ENCODE peak calls at places on chromosomes 13 and 19, in nine cellular contexts. One of them, this sample, is unnamed.

GRCh38 chr19:8609210-8610040 is 1.1 kb downstream of the ADAMTS10 start:
- DNase-seq in heart right ventricle: peak; percentile 56
- DNase-seq in DND-41: no peak
- DNase-seq in nephron progenitor cell: peak; percentile 69
- DNase-seq in fibroblast of pulmonary artery: peak; percentile 71
- DNase-seq in hepatocyte: peak; percentile 78
- DNase-seq in body of pancreas: no peak
- DNase-seq in GM12864: no peak
- DNase-seq in omental fat pad: peak; percentile 44
- DNase-seq in this sample: peak; percentile 54

GRCh38 chr13:41224113-41225110 is 30.0 kb upstream of the KBTBD7 start:
- DNase-seq in DND-41: no peak
- DNase-seq in GM12864: no peak
- DNase-seq in body of pancreas: no peak
- DNase-seq in nephron progenitor cell: no peak
- DNase-seq in heart right ventricle: no peak
- DNase-seq in omental fat pad: no peak
- DNase-seq in fibroblast of pulmonary artery: peak; percentile 59
- DNase-seq in hepatocyte: no peak
- DNase-seq in this sample: no peak

GRCh38 chr19:50793558-50794065 is 3.4 kb downstream of the ACP4 start:
- DNase-seq in omental fat pad: no peak
- DNase-seq in GM12864: no peak
- DNase-seq in body of pancreas: no peak
- DNase-seq in hepatocyte: no peak
- DNase-seq in heart right ventricle: no peak
- DNase-seq in DND-41: peak; percentile 25
- DNase-seq in nephron progenitor cell: no peak
- DNase-seq in fibroblast of pulmonary artery: no peak
- DNase-seq in this sample: no peak

GRCh38 chr19:14763497-14764145 is 14.7 kb downstream of the ADGRE2 start:
- DNase-seq in nephron progenitor cell: no peak
- DNase-seq in fibroblast of pulmonary artery: no peak
- DNase-seq in GM12864: no peak
- DNase-seq in body of pancreas: no peak
- DNase-seq in heart right ventricle: no peak
- DNase-seq in DND-41: no peak
- DNase-seq in omental fat pad: no peak
- DNase-seq in hepatocyte: no peak
- DNase-seq in this sample: no peak

GRCh38 chr13:111630411-111630810 is 310.0 kb downstream of the TEX29 start:
- DNase-seq in heart right ventricle: no peak
- DNase-seq in omental fat pad: no peak
- DNase-seq in nephron progenitor cell: peak; percentile 23
- DNase-seq in hepatocyte: no peak
- DNase-seq in GM12864: no peak
- DNase-seq in body of pancreas: no peak
- DNase-seq in DND-41: no peak
- DNase-seq in fibroblast of pulmonary artery: no peak
- DNase-seq in this sample: no peak

GRCh38 chr19:13619203-13619632 is 112.9 kb upstream of the CACNA1A start:
- DNase-seq in fibroblast of pulmonary artery: no peak
- DNase-seq in hepatocyte: no peak
- DNase-seq in nephron progenitor cell: no peak
- DNase-seq in body of pancreas: no peak
- DNase-seq in GM12864: no peak
- DNase-seq in heart right ventricle: no peak
- DNase-seq in DND-41: no peak
- DNase-seq in omental fat pad: no peak
- DNase-seq in this sample: no peak

GRCh38 chr19:44960906-44961734 is 5.9 kb downstream of the CLPTM1 start:
- DNase-seq in fibroblast of pulmonary artery: no peak
- DNase-seq in GM12864: no peak
- DNase-seq in hepatocyte: no peak
- DNase-seq in body of pancreas: no peak
- DNase-seq in heart right ventricle: no peak
- DNase-seq in omental fat pad: no peak
- DNase-seq in DND-41: no peak
- DNase-seq in nephron progenitor cell: no peak
- DNase-seq in this sample: no peak

GRCh38 chr13:73937420-73937819 is 196.8 kb downstream of the KLF12 start:
- DNase-seq in body of pancreas: no peak
- DNase-seq in hepatocyte: no peak
- DNase-seq in omental fat pad: no peak
- DNase-seq in fibroblast of pulmonary artery: no peak
- DNase-seq in GM12864: no peak
- DNase-seq in nephron progenitor cell: no peak
- DNase-seq in DND-41: no peak
- DNase-seq in heart right ventricle: no peak
- DNase-seq in this sample: no peak

GRCh38 chr19:49851456-49852259 is 699 bp downstream of the PTOV1 start:
- DNase-seq in GM12864: no peak
- DNase-seq in heart right ventricle: peak; percentile 45
- DNase-seq in omental fat pad: no peak
- DNase-seq in hepatocyte: peak; percentile 53
- DNase-seq in DND-41: peak; percentile 56
- DNase-seq in fibroblast of pulmonary artery: no peak
- DNase-seq in body of pancreas: no peak
- DNase-seq in nephron progenitor cell: peak; percentile 72
- DNase-seq in this sample: peak; percentile 43

GRCh38 chr13:42076309-42076713 is 27.9 kb downstream of the DGKH start:
- DNase-seq in fibroblast of pulmonary artery: peak; percentile 6
- DNase-seq in omental fat pad: no peak
- DNase-seq in hepatocyte: no peak
- DNase-seq in DND-41: no peak
- DNase-seq in heart right ventricle: no peak
- DNase-seq in nephron progenitor cell: no peak
- DNase-seq in GM12864: no peak
- DNase-seq in body of pancreas: no peak
- DNase-seq in this sample: no peak

GRCh38 chr13:40640845-40641458 is 25.5 kb downstream of the FOXO1 start:
- DNase-seq in hepatocyte: no peak
- DNase-seq in nephron progenitor cell: no peak
- DNase-seq in heart right ventricle: no peak
- DNase-seq in DND-41: no peak
- DNase-seq in body of pancreas: no peak
- DNase-seq in GM12864: no peak
- DNase-seq in fibroblast of pulmonary artery: no peak
- DNase-seq in omental fat pad: no peak
- DNase-seq in this sample: no peak

GRCh38 chr13:39930544-39931444 is 275.3 kb downstream of the COG6 start:
- DNase-seq in heart right ventricle: no peak
- DNase-seq in fibroblast of pulmonary artery: no peak
- DNase-seq in omental fat pad: no peak
- DNase-seq in GM12864: no peak
- DNase-seq in body of pancreas: no peak
- DNase-seq in DND-41: no peak
- DNase-seq in nephron progenitor cell: no peak
- DNase-seq in hepatocyte: no peak
- DNase-seq in this sample: no peak

GRCh38 chr19:8592231-8593009 is 15.2 kb upstream of the MYO1F start:
- DNase-seq in fibroblast of pulmonary artery: peak; percentile 98
- DNase-seq in heart right ventricle: peak; percentile 95
- DNase-seq in omental fat pad: peak; percentile 100
- DNase-seq in hepatocyte: peak; percentile 99
- DNase-seq in nephron progenitor cell: peak; percentile 100
- DNase-seq in body of pancreas: peak; percentile 85
- DNase-seq in GM12864: no peak
- DNase-seq in DND-41: peak; percentile 26
- DNase-seq in this sample: peak; percentile 94

GRCh38 chr13:67155898-67156717 is 74.0 kb downstream of the PCDH9 start:
- DNase-seq in heart right ventricle: no peak
- DNase-seq in nephron progenitor cell: no peak
- DNase-seq in omental fat pad: no peak
- DNase-seq in body of pancreas: no peak
- DNase-seq in fibroblast of pulmonary artery: no peak
- DNase-seq in hepatocyte: no peak
- DNase-seq in GM12864: no peak
- DNase-seq in DND-41: no peak
- DNase-seq in this sample: no peak

GRCh38 chr19:58572818-58573657 is at the start of gene MZF1:
- DNase-seq in DND-41: peak; percentile 100
- DNase-seq in fibroblast of pulmonary artery: peak; percentile 100
- DNase-seq in hepatocyte: peak; percentile 100
- DNase-seq in heart right ventricle: peak; percentile 100
- DNase-seq in omental fat pad: peak; percentile 99
- DNase-seq in nephron progenitor cell: peak; percentile 99
- DNase-seq in body of pancreas: peak; percentile 99
- DNase-seq in GM12864: peak; percentile 100
- DNase-seq in this sample: peak; percentile 99

GRCh38 chr13:112741835-112742570 is 52.2 kb downstream of the ATP11A start:
- DNase-seq in hepatocyte: no peak
- DNase-seq in body of pancreas: no peak
- DNase-seq in heart right ventricle: no peak
- DNase-seq in fibroblast of pulmonary artery: no peak
- DNase-seq in DND-41: no peak
- DNase-seq in GM12864: no peak
- DNase-seq in omental fat pad: no peak
- DNase-seq in nephron progenitor cell: no peak
- DNase-seq in this sample: no peak

GRCh38 chr19:32896516-32897214 is 27.1 kb upstream of the SLC7A9 start:
- DNase-seq in hepatocyte: no peak
- DNase-seq in omental fat pad: no peak
- DNase-seq in heart right ventricle: no peak
- DNase-seq in nephron progenitor cell: no peak
- DNase-seq in DND-41: no peak
- DNase-seq in GM12864: no peak
- DNase-seq in body of pancreas: no peak
- DNase-seq in fibroblast of pulmonary artery: peak; percentile 3
- DNase-seq in this sample: no peak

GRCh38 chr19:15252398-15253018 is 20.3 kb upstream of the EPHX3 start:
- DNase-seq in nephron progenitor cell: peak; percentile 44
- DNase-seq in hepatocyte: no peak
- DNase-seq in body of pancreas: no peak
- DNase-seq in heart right ventricle: no peak
- DNase-seq in GM12864: no peak
- DNase-seq in DND-41: peak; percentile 22
- DNase-seq in omental fat pad: no peak
- DNase-seq in fibroblast of pulmonary artery: peak; percentile 58
- DNase-seq in this sample: no peak

GRCh38 chr19:33430674-33431277 is 57.3 kb downstream of the CEBPG start:
- DNase-seq in GM12864: peak; percentile 16
- DNase-seq in fibroblast of pulmonary artery: peak; percentile 75
- DNase-seq in body of pancreas: peak; percentile 74
- DNase-seq in nephron progenitor cell: peak; percentile 84
- DNase-seq in omental fat pad: no peak
- DNase-seq in hepatocyte: peak; percentile 72
- DNase-seq in heart right ventricle: peak; percentile 51
- DNase-seq in DND-41: peak; percentile 70
- DNase-seq in this sample: peak; percentile 69

DNA sequence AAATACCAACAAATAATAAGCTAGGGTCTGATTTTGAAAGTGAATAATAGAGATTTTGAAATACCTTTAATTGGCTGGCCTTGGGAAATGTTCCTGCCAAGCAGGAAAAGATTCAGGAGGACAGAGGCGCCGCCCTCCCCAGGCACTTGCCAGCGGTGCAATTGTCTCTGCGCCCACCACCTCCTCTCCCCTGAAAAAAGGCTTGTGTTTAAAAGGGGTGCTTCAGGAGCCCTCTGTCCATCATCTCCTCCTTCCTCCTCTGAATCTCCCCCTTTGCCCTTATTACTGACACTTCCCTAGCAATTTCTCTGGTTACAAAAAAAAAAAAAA is 85.6 kb upstream of the GPR183 start:
- DNase-seq in body of pancreas: no peak
- DNase-seq in heart right ventricle: no peak
- DNase-seq in GM12864: no peak
- DNase-seq in DND-41: no peak
- DNase-seq in hepatocyte: no peak
- DNase-seq in nephron progenitor cell: no peak
- DNase-seq in omental fat pad: no peak
- DNase-seq in fibroblast of pulmonary artery: no peak
- DNase-seq in this sample: no peak
- TF ChIP-seq CTCF in body of pancreas: no peak
- TF ChIP-seq CTCF in heart right ventricle: no peak
- TF ChIP-seq CTCF in GM12864: no peak
- TF ChIP-seq CTCF in DND-41: no peak
- TF ChIP-seq CTCF in hepatocyte: no peak
- TF ChIP-seq CTCF in nephron progenitor cell: no peak
- TF ChIP-seq CTCF in omental fat pad: no peak
- TF ChIP-seq CTCF in fibroblast of pulmonary artery: no peak
- TF ChIP-seq CTCF in this sample: no peak

GRCh38 chr13:61880576-61881283 is 465.1 kb upstream of the PCDH20 start:
- DNase-seq in nephron progenitor cell: peak; percentile 25
- DNase-seq in DND-41: peak; percentile 8
- DNase-seq in GM12864: no peak
- DNase-seq in body of pancreas: no peak
- DNase-seq in fibroblast of pulmonary artery: peak; percentile 41
- DNase-seq in hepatocyte: peak; percentile 65
- DNase-seq in omental fat pad: no peak
- DNase-seq in heart right ventricle: no peak
- DNase-seq in this sample: no peak
- TF ChIP-seq CTCF in nephron progenitor cell: peak; percentile 49
- TF ChIP-seq CTCF in DND-41: peak; percentile 57
- TF ChIP-seq CTCF in GM12864: peak; percentile 55
- TF ChIP-seq CTCF in body of pancreas: peak; percentile 37
- TF ChIP-seq CTCF in fibroblast of pulmonary artery: peak; percentile 64
- TF ChIP-seq CTCF in hepatocyte: peak; percentile 49
- TF ChIP-seq CTCF in omental fat pad: no peak
- TF ChIP-seq CTCF in heart right ventricle: peak; percentile 18
- TF ChIP-seq CTCF in this sample: peak; percentile 59

DNA sequence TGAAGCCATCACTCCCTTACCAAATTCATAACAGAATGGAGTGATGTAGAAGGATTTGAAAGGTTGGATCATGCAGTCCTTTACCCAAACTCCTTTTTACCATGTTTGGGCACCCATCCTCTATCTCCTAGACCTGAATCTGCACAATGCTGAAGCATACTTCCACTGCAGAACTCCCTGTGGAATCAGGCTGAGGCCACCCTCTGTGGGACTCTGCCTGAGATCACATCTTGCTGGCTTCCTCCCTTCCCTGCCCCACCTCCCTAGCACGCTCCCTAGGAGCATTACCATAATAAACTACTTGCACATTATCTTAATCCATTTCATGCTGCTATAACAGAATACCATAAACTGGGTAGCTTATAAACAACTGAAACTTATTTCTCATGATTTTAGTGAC is 68.4 kb upstream of the VSTM2B start:
- DNase-seq in hepatocyte: no peak
- DNase-seq in fibroblast of pulmonary artery: no peak
- DNase-seq in heart right ventricle: no peak
- DNase-seq in GM12864: no peak
- DNase-seq in body of pancreas: no peak
- DNase-seq in nephron progenitor cell: no peak
- DNase-seq in DND-41: no peak
- DNase-seq in omental fat pad: no peak
- DNase-seq in this sample: no peak
- TF ChIP-seq CTCF in hepatocyte: no peak
- TF ChIP-seq CTCF in fibroblast of pulmonary artery: no peak
- TF ChIP-seq CTCF in heart right ventricle: no peak
- TF ChIP-seq CTCF in GM12864: no peak
- TF ChIP-seq CTCF in body of pancreas: no peak
- TF ChIP-seq CTCF in nephron progenitor cell: no peak
- TF ChIP-seq CTCF in DND-41: no peak
- TF ChIP-seq CTCF in omental fat pad: no peak
- TF ChIP-seq CTCF in this sample: no peak

DNA sequence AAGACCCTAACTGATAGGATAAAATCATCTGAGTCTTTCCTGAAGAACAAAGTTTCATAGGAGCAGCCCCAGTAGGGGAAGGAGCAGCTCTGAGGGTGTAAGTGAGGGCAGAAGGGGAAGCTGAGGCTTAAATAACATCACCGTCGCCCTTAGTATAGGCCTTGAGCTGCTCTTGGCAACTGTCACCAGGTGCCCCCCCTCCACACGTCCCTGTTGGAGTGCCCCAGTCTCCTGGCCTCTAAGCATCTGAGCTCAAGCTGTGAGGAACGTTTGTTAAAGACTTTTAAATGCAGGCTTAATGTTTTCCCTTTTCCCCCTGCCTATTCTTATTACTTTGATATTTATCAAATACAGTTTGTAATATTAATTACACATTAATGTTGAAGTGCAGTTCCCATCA is 170.6 kb downstream of the ZIC5 start:
- DNase-seq in fibroblast of pulmonary artery: no peak
- DNase-seq in nephron progenitor cell: no peak
- DNase-seq in hepatocyte: no peak
- DNase-seq in heart right ventricle: no peak
- DNase-seq in GM12864: no peak
- DNase-seq in DND-41: no peak
- DNase-seq in body of pancreas: no peak
- DNase-seq in omental fat pad: no peak
- DNase-seq in this sample: no peak
- TF ChIP-seq CTCF in fibroblast of pulmonary artery: no peak
- TF ChIP-seq CTCF in nephron progenitor cell: no peak
- TF ChIP-seq CTCF in hepatocyte: no peak
- TF ChIP-seq CTCF in heart right ventricle: no peak
- TF ChIP-seq CTCF in GM12864: no peak
- TF ChIP-seq CTCF in DND-41: no peak
- TF ChIP-seq CTCF in body of pancreas: no peak
- TF ChIP-seq CTCF in omental fat pad: no peak
- TF ChIP-seq CTCF in this sample: no peak